ENCODE peak calls at places on chromosome 4, in four cellular contexts. One of them, this sample, is unnamed.

GRCh38 chr4:141654098-141654497 is 17.7 kb downstream of the IL15 start:
- DNase-seq in heart left ventricle: peak; percentile 35
- DNase-seq in breast epithelium: no peak
- DNase-seq in IMR-90: peak; percentile 47
- DNase-seq in this sample: no peak

GRCh38 chr4:55947254-55947882 is 1.4 kb upstream of the CEP135 start:
- DNase-seq in heart left ventricle: no peak
- DNase-seq in breast epithelium: no peak
- DNase-seq in IMR-90: peak; percentile 36
- DNase-seq in this sample: no peak

GRCh38 chr4:82354788-82355187 is 19.0 kb downstream of the HNRNPD start:
- DNase-seq in heart left ventricle: no peak
- DNase-seq in breast epithelium: no peak
- DNase-seq in IMR-90: no peak
- DNase-seq in this sample: no peak

GRCh38 chr4:38615847-38616246 is 48.2 kb upstream of the KLF3 start:
- DNase-seq in heart left ventricle: no peak
- DNase-seq in breast epithelium: no peak
- DNase-seq in IMR-90: no peak
- DNase-seq in this sample: no peak

GRCh38 chr4:144831971-144832370 is 186.0 kb downstream of the HHIP start:
- DNase-seq in heart left ventricle: no peak
- DNase-seq in breast epithelium: no peak
- DNase-seq in IMR-90: no peak
- DNase-seq in this sample: no peak

GRCh38 chr4:6779667-6780565 is 2.6 kb upstream of the KIAA0232 start:
- DNase-seq in heart left ventricle: no peak
- DNase-seq in breast epithelium: no peak
- DNase-seq in IMR-90: peak; percentile 40
- DNase-seq in this sample: no peak

GRCh38 chr4:25563071-25563564 is 92.5 kb upstream of the SLC34A2 start:
- DNase-seq in heart left ventricle: no peak
- DNase-seq in breast epithelium: no peak
- DNase-seq in IMR-90: no peak
- DNase-seq in this sample: peak; percentile 29

GRCh38 chr4:187042251-187042650 is 318.6 kb upstream of the FAT1 start:
- DNase-seq in heart left ventricle: no peak
- DNase-seq in breast epithelium: no peak
- DNase-seq in IMR-90: no peak
- DNase-seq in this sample: no peak

GRCh38 chr4:98617358-98618047 is 40.9 kb downstream of the TSPAN5 start:
- DNase-seq in heart left ventricle: no peak
- DNase-seq in breast epithelium: no peak
- DNase-seq in IMR-90: no peak
- DNase-seq in this sample: no peak

GRCh38 chr4:40190880-40191815 is 5.7 kb upstream of the RHOH start:
- DNase-seq in heart left ventricle: no peak
- DNase-seq in breast epithelium: no peak
- DNase-seq in IMR-90: no peak
- DNase-seq in this sample: no peak

GRCh38 chr4:34723606-34724005 is 1520.7 kb downstream of the ARAP2 start:
- DNase-seq in heart left ventricle: no peak
- DNase-seq in breast epithelium: no peak
- DNase-seq in IMR-90: no peak
- DNase-seq in this sample: no peak

GRCh38 chr4:26372525-26373172 is 51.8 kb downstream of the RBPJ start:
- DNase-seq in heart left ventricle: no peak
- DNase-seq in breast epithelium: no peak
- DNase-seq in IMR-90: peak; percentile 77
- DNase-seq in this sample: no peak

GRCh38 chr4:119209077-119209476 is 3.4 kb upstream of the USP53 start:
- DNase-seq in heart left ventricle: no peak
- DNase-seq in breast epithelium: no peak
- DNase-seq in IMR-90: peak; percentile 96
- DNase-seq in this sample: no peak

GRCh38 chr4:17494258-17494657 is 17.6 kb downstream of the QDPR start:
- DNase-seq in heart left ventricle: no peak
- DNase-seq in breast epithelium: no peak
- DNase-seq in IMR-90: peak; percentile 78
- DNase-seq in this sample: no peak

GRCh38 chr4:150547154-150547838 is 34.7 kb upstream of the MAB21L2 start:
- DNase-seq in heart left ventricle: no peak
- DNase-seq in breast epithelium: no peak
- DNase-seq in IMR-90: no peak
- DNase-seq in this sample: no peak

GRCh38 chr4:472881-473574 is 25.9 kb downstream of the ZNF721 start:
- DNase-seq in heart left ventricle: no peak
- DNase-seq in breast epithelium: no peak
- DNase-seq in IMR-90: peak; percentile 0
- DNase-seq in this sample: no peak

GRCh38 chr4:2800691-2801596 is 8.1 kb downstream of the SH3BP2 start:
- DNase-seq in heart left ventricle: peak; percentile 86
- DNase-seq in breast epithelium: peak; percentile 57
- DNase-seq in IMR-90: peak; percentile 37
- DNase-seq in this sample: peak; percentile 48

DNA sequence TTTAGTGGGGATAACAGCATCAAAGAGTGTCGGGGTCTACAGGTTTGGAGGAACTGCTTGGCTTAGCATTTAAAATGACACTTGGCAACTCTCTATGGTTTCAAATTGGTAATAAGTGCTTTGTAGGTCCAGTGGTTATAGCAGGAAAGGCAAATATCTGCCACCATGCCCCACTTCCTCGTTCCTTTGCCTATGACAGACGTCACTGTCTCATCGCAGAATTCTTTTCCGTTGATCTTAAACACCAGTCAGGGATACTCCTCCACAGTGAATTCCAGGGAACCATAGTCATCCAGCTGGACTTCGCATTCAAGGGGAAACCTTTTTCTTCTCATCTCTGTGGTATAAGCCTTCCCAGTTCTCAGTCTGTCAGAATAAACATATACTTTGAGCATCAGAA is 319.1 kb downstream of the GPAT3 start:
- DNase-seq in heart left ventricle: no peak
- DNase-seq in breast epithelium: peak; percentile 18
- DNase-seq in IMR-90: peak; percentile 98
- DNase-seq in this sample: no peak
- H3K4me1 ChIP-seq in heart left ventricle: no peaks in the 10 kb centered on the region
- H3K4me1 ChIP-seq in breast epithelium: no peaks in the 10 kb centered on the region
- H3K4me1 ChIP-seq in IMR-90: peaks cover 33% of the 10 kb centered on the region
- H3K4me1 ChIP-seq in this sample: no peaks in the 10 kb centered on the region

GRCh38 chr4:169626328-169627282 is 6.2 kb downstream of the CLCN3 start:
- DNase-seq in heart left ventricle: no peak
- DNase-seq in breast epithelium: no peak
- DNase-seq in IMR-90: no peak
- DNase-seq in this sample: no peak
- TF ChIP-seq POLR2A in heart left ventricle: no peak
- TF ChIP-seq POLR2A in breast epithelium: no peak
- TF ChIP-seq POLR2A in IMR-90: no peak
- TF ChIP-seq POLR2A in this sample: no peak

GRCh38 chr4:178202422-178202821 is 760.2 kb upstream of the AGA start:
- DNase-seq in heart left ventricle: no peak
- DNase-seq in breast epithelium: no peak
- DNase-seq in IMR-90: no peak
- DNase-seq in this sample: no peak
- H3K4me1 ChIP-seq in heart left ventricle: no peaks in the 10 kb centered on the region
- H3K4me1 ChIP-seq in breast epithelium: no peaks in the 10 kb centered on the region
- H3K4me1 ChIP-seq in IMR-90: no peaks in the 10 kb centered on the region
- H3K4me1 ChIP-seq in this sample: no peaks in the 10 kb centered on the region

GRCh38 chr4:7828011-7828720 is 111.5 kb downstream of the AFAP1 start:
- DNase-seq in heart left ventricle: peak; percentile 86
- DNase-seq in breast epithelium: peak; percentile 89
- DNase-seq in IMR-90: peak; percentile 100
- DNase-seq in this sample: peak; percentile 67
- TF ChIP-seq POLR2A in heart left ventricle: no peak
- TF ChIP-seq POLR2A in breast epithelium: no peak
- TF ChIP-seq POLR2A in IMR-90: peak; percentile 59
- TF ChIP-seq POLR2A in this sample: no peak

GRCh38 chr4:106588906-106589305 is 220.3 kb upstream of the GIMD1 start:
- DNase-seq in heart left ventricle: no peak
- DNase-seq in breast epithelium: no peak
- DNase-seq in IMR-90: no peak
- DNase-seq in this sample: no peak
- H3K4me1 ChIP-seq in heart left ventricle: no peaks in the 10 kb centered on the region
- H3K4me1 ChIP-seq in breast epithelium: no peaks in the 10 kb centered on the region
- H3K4me1 ChIP-seq in IMR-90: peaks cover 1% of the 10 kb centered on the region
- H3K4me1 ChIP-seq in this sample: no peaks in the 10 kb centered on the region

This sample was measured in gastrocnemius medialis.